ENCODE peak calls at places on chromosome 13, in nine cellular contexts. F, E, Z, H, Y, D, P, Q and S are unnamed samples.

GRCh38 chr13:113970810-113971470 is 2.9 kb downstream of the C13orf46 start:
- DNase-seq in P (peak; percentile 65), D (no peak), F (no peak), H (no peak), Q (no peak), E (no peak), Z (no peak), Y (no peak), S (peak; percentile 89)

GRCh38 chr13:19069684-19070397 is 111.8 kb downstream of the TUBA3C start:
- DNase-seq in Q (no peak), E (no peak), D (no peak), Y (no peak), Z (no peak), F (no peak), H (no peak), P (no peak), S (no peak)

GRCh38 chr13:78998736-78999135 is 339.8 kb upstream of the OBI1 start:
- DNase-seq in Q (no peak), Z (no peak), E (no peak), Y (no peak), P (no peak), D (no peak), H (no peak), F (no peak), S (no peak)

GRCh38 chr13:99332456-99332855 is 25.3 kb upstream of the GPR183 start:
- DNase-seq in E (no peak), Q (no peak), D (no peak), Z (no peak), H (no peak), P (no peak), Y (no peak), F (no peak), S (no peak)

GRCh38 chr13:41660426-41660825 is 203.1 kb downstream of the RGCC start:
- DNase-seq in Q (no peak), Y (no peak), D (no peak), E (no peak), H (no peak), P (no peak), F (no peak), Z (no peak), S (no peak)

GRCh38 chr13:111859361-111860105 is 207.4 kb upstream of the SOX1 start:
- DNase-seq in Z (no peak), Y (no peak), E (no peak), F (no peak), Q (no peak), D (no peak), P (no peak), H (no peak), S (no peak)

GRCh38 chr13:99542788-99543406 is 41.6 kb downstream of the TM9SF2 start:
- DNase-seq in Y (no peak), P (no peak), F (no peak), Z (no peak), Q (peak; percentile 79), H (peak; percentile 62), D (peak; percentile 60), E (no peak), S (no peak)

GRCh38 chr13:29771247-29771646 is 79.2 kb downstream of the UBL3 start:
- DNase-seq in Q (no peak), P (peak; percentile 35), F (no peak), Z (no peak), Y (no peak), D (no peak), E (no peak), H (peak; percentile 41), S (peak; percentile 58)

GRCh38 chr13:111517641-111518010 is 197.2 kb downstream of the TEX29 start:
- DNase-seq in D (no peak), H (no peak), Q (no peak), P (peak; percentile 12), E (no peak), Y (no peak), Z (no peak), F (no peak), S (no peak)

GRCh38 chr13:109743706-109744453 is 42.5 kb downstream of the IRS2 start:
- DNase-seq in D (peak; percentile 67), P (peak; percentile 61), Z (no peak), F (no peak), H (peak; percentile 1), Y (no peak), Q (no peak), E (no peak), S (peak; percentile 92)

GRCh38 chr13:20428666-20429644 is 96.7 kb downstream of the CRYL1 start:
- DNase-seq in Z (no peak), E (no peak), H (no peak), D (peak; percentile 15), Q (no peak), Y (no peak), F (no peak), P (no peak), S (peak; percentile 88)